ENCODE peak calls at places on chromosomes 3 and 15, in four cellular contexts. Y is HCT116, J is epithelial cell of proximal tubule, D is astrocyte. C is an unnamed sample.

GRCh38 chr15:52408823-52409222 is 113.2 kb upstream of the MYO5C start:
- DNase-seq in Y (no peak), J (no peak), D (no peak), C (no peak)

GRCh38 chr3:171953300-171954022 is 85.9 kb upstream of the FNDC3B start:
- DNase-seq in J (no peak), Y (no peak), D (no peak), C (no peak)

GRCh38 chr3:165133188-165133899 is 55.0 kb upstream of the SI start:
- DNase-seq in Y (no peak), D (no peak), J (no peak), C (no peak)

GRCh38 chr3:180996415-180996932 is 6.9 kb upstream of the DNAJC19 start:
- DNase-seq in Y (no peak), D (no peak), J (no peak), C (no peak)

GRCh38 chr15:48507416-48508065 is 138.0 kb downstream of the FBN1 start:
- DNase-seq in Y (peak), J (peak), D (peak), C (peak)

GRCh38 chr3:185200639-185201038 is 47.8 kb upstream of the C3orf70 start:
- DNase-seq in J (peak), D (peak), Y (no peak), C (no peak)

GRCh38 chr15:90388462-90389182 is 580 bp downstream of the IQGAP1 start:
- DNase-seq in J (no peak), Y (no peak), D (peak), C (peak)

GRCh38 chr15:68228143-68228970 is 1.2 kb downstream of the CLN6 start:
- DNase-seq in D (no peak), J (no peak), Y (no peak), C (no peak)

GRCh38 chr3:196867155-196867506 is 589 bp upstream of the SENP5 start:
- DNase-seq in J (no peak), D (no peak), Y (no peak), C (no peak)

GRCh38 chr3:81799403-81799802 is 38.0 kb upstream of the GBE1 start:
- DNase-seq in J (no peak), Y (no peak), D (peak), C (no peak)

GRCh38 chr3:57011022-57011421 is 49.4 kb upstream of the SPATA12 start:
- DNase-seq in J (no peak), Y (no peak), D (no peak), C (no peak)

GRCh38 chr3:110180733-110181132 is 843.4 kb upstream of the DPPA4 start:
- DNase-seq in D (no peak), Y (no peak), J (no peak), C (no peak)

GRCh38 chr3:158369279-158369678 is 201.7 kb upstream of the MLF1 start:
- DNase-seq in D (no peak), Y (no peak), J (no peak), C (no peak)

GRCh38 chr15:42772126-42772525 is 35.2 kb upstream of the CDAN1 start:
- DNase-seq in J (no peak), D (no peak), Y (no peak), C (no peak)

GRCh38 chr3:46500631-46501377 is 3.0 kb downstream of the RTP3 start:
- DNase-seq in Y (no peak), D (peak), J (no peak), C (no peak)

GRCh38 chr15:78065973-78066946 is 11.3 kb downstream of the TBC1D2B start:
- DNase-seq in Y (no peak), D (peak), J (no peak), C (no peak)

GRCh38 chr15:71658036-71658435 is 152.3 kb upstream of the NR2E3 start:
- DNase-seq in Y (no peak), D (no peak), J (no peak), C (no peak)

GRCh38 chr15:66006986-66007385 is 137.7 kb downstream of the RAB11A start:
- DNase-seq in J (peak), D (peak), Y (no peak), C (no peak)

GRCh38 chr3:146972726-146973125 is 367.6 kb upstream of the PLSCR5 start:
- DNase-seq in Y (no peak), J (no peak), D (peak), C (no peak)

GRCh38 chr15:67892559-67893377 is 52.9 kb upstream of the RNU6-1 start:
- DNase-seq in D (no peak), Y (no peak), J (no peak), C (no peak)

GRCh38 chr3:124850633-124851032 is 36.5 kb downstream of the ITGB5 start:
- DNase-seq in J (no peak), Y (no peak), D (peak), C (no peak)

GRCh38 chr15:51619331-51620033 is 3.1 kb downstream of the DMXL2 start:
- DNase-seq in J (no peak), Y (no peak), D (no peak), C (no peak)

GRCh38 chr15:92383528-92384326 is 10.0 kb upstream of the ST8SIA2 start:
- DNase-seq in D (no peak), Y (peak), J (no peak), C (peak)

GRCh38 chr15:35000511-35000910 is 12.4 kb upstream of the ZNF770 start:
- DNase-seq in Y (peak), D (peak), J (no peak), C (no peak)

GRCh38 chr15:36756707-36757106 is 177.3 kb downstream of the CDIN1 start:
- DNase-seq in D (no peak), J (no peak), Y (no peak), C (no peak)

GRCh38 chr3:176579741-176580185 is 617.5 kb downstream of the TBL1XR1 start:
- DNase-seq in J (no peak), D (peak), Y (no peak), C (no peak)

DNA sequence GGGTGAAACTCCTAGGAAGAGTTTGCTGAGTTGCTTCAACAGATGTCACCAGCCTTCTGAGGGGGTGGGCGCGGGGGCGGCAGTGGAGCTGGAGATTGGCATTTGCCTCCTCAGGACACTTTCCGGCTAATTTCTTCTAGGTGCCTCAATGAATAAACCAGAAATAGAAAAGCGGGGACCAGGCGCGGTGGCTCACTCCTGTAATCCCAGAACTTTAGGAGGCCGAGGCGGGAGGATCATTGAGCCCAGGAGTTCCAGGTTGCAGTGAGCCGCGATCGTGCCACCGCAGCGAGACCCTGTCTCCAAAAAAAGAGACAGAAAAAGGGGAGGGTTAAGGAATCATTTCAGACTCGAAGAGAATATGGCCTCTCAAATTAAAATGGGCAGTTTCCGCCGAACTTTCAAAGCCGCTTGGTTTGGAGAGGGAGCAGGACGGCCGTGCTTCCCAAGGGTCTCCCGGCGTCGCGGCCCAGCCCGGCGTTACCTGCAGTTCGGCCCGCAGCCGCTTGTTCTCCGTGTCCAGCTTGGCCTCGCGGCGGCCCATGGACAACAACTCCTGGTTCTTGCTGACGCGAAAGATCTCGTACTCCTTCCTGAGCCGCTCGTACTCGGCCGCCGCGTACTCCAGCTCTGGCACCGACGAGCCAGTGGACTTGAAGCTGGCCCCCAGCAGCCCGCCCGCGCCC is 587 bp downstream of the NPHP3 start:
- DNase-seq in D (peak), J (no peak), Y (no peak), C (no peak)
- TF ChIP-seq CTCF in D (no peak), J (peak), Y (no peak), C (peak)

DNA sequence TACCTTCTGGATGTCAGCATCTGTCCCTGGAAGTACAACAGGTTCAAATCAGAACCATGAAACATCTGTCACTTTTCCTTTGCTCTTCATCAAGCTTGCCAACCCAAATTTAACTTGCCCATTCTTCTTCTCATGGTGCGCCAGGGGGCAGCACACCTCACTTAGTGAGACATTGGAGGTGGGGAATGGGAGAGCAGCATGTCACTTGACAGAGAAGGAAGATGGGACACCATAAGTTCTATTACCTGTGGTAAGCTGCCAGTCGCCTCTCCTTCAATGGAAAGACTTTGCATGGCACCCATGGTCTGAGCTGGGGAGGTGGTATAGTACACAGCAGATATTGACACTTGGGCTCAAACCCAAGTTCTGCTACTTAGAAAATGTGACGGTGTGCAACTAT is 2.9 kb downstream of the SCN5A start:
- DNase-seq in J (no peak), D (no peak), Y (no peak), C (no peak)
- TF ChIP-seq CTCF in J (no peak), D (peak), Y (peak), C (peak)

GRCh38 chr3:178284180-178284579 is 252.1 kb upstream of the KCNMB2 start:
- DNase-seq in D (no peak), J (peak), Y (no peak), C (no peak)
- TF ChIP-seq CTCF in D (no peak), J (no peak), Y (no peak), C (no peak)

GRCh38 chr3:61352300-61352699 is 101.0 kb upstream of the FHIT start:
- DNase-seq in D (no peak), Y (no peak), J (no peak), C (no peak)

GRCh38 chr3:61356678-61357077 is 105.4 kb upstream of the FHIT start:
- DNase-seq in J (no peak), Y (no peak), D (no peak), C (no peak)

GRCh38 chr3:61357902-61358301 is 106.7 kb upstream of the FHIT start:
- DNase-seq in J (no peak), D (no peak), Y (no peak), C (no peak)

GRCh38 chr3:61354604-61355003 is 103.4 kb upstream of the FHIT start:
- DNase-seq in J (no peak), Y (no peak), D (no peak), C (no peak)

DNA sequence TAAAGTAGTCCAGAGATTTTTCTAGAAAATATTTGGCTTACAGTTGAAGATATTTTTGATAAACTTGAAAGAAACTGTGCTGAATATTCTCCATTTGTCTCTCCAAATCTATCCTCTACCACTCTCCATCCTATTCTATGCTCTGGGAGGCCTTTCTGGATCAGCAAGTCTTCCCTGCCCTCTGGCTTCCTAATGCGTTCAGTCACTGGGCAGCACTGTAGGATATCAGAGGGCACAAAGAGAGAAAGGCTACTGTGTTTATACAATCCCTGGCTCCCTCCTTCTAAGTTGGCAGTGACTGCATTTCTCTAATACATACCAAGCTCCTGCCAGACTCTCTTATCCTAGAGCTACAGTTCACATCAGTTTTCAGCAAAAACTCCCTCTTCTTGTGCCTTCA is 102.1 kb upstream of the FHIT start:
- DNase-seq in Y (no peak), D (no peak), J (no peak), C (no peak)
- TF ChIP-seq CTCF in Y (no peak), D (no peak), J (no peak), C (no peak)

GRCh38 chr3:105827959-105828358 is 40.9 kb downstream of the CBLB start:
- DNase-seq in D (peak), J (peak), Y (peak), C (no peak)
- TF ChIP-seq CTCF in D (peak), J (peak), Y (no peak), C (peak)

GRCh38 chr15:40306908-40307307 is 827 bp downstream of the PLCB2 start:
- DNase-seq in Y (no peak), J (no peak), D (no peak), C (no peak)

GRCh38 chr15:40309344-40309862 is 1.7 kb upstream of the PLCB2 start:
- DNase-seq in D (no peak), J (no peak), Y (no peak), C (no peak)

GRCh38 chr15:40308844-40309189 is 1.1 kb upstream of the PLCB2 start:
- DNase-seq in D (no peak), Y (no peak), J (no peak), C (no peak)

GRCh38 chr15:40306371-40306770 is 1.4 kb downstream of the PLCB2 start:
- DNase-seq in D (no peak), J (no peak), Y (no peak), C (no peak)

GRCh38 chr15:40307421-40308165 is at the start of gene PLCB2:
- DNase-seq in Y (no peak), J (no peak), D (no peak), C (no peak)
- TF ChIP-seq CTCF in Y (no peak), J (peak), D (peak), C (peak)

GRCh38 chr3:131549340-131549739 is 46.6 kb upstream of the MRPL3 start:
- DNase-seq in J (no peak), D (no peak), Y (peak), C (no peak)
- TF ChIP-seq CTCF in J (peak), D (peak), Y (peak), C (peak)

GRCh38 chr3:139522421-139522820 is 17.1 kb downstream of the RBP1 start:
- DNase-seq in Y (no peak), D (no peak), J (no peak), C (no peak)
- TF ChIP-seq CTCF in Y (peak), D (no peak), J (peak), C (no peak)

C was measured in neural crest cell.